ENCODE peak calls at places on chromosomes 12 and 14, in five cellular contexts. B, M, E, S and Q are unnamed samples.

GRCh38 chr12:116443706-116444589 is 115.2 kb upstream of the MAP1LC3B2 start:
- DNase-seq in E (no peak), B (no peak), M (no peak), S (no peak), Q (no peak)

GRCh38 chr14:73785834-73786631 is 65.6 kb upstream of the PTGR2 start:
- DNase-seq in E (peak), B (peak), S (peak), M (peak), Q (peak)

GRCh38 chr12:32494676-32495075 is 95.3 kb downstream of the FGD4 start:
- DNase-seq in M (no peak), B (no peak), E (no peak), S (no peak), Q (no peak)

GRCh38 chr14:99838555-99839193 is 45.5 kb downstream of the EML1 start:
- DNase-seq in E (no peak), M (no peak), B (no peak), S (peak), Q (no peak)

GRCh38 chr14:90970167-90970600 is 90.3 kb downstream of the RPS6KA5 start:
- DNase-seq in M (no peak), S (peak), B (no peak), E (no peak), Q (no peak)

GRCh38 chr12:25004447-25004846 is 55.5 kb upstream of the BCAT1 start:
- DNase-seq in E (no peak), S (no peak), B (no peak), M (no peak), Q (no peak)

GRCh38 chr12:67540920-67541624 is 107.5 kb upstream of the DYRK2 start:
- DNase-seq in E (no peak), B (no peak), S (peak), M (no peak), Q (no peak)

GRCh38 chr14:61350427-61350826 is 29.0 kb downstream of the PRKCH start:
- DNase-seq in S (no peak), M (no peak), B (no peak), E (no peak), Q (no peak)

GRCh38 chr12:29552324-29552927 is 54.9 kb upstream of the OVCH1 start:
- DNase-seq in E (no peak), B (peak), S (peak), M (peak), Q (no peak)